ENCODE peak calls at places on chromosomes 7 and 10, in eight cellular contexts. X is transverse colon, R is SK-N-SH, Z is suprapubic skin, K is stomach, G is K562, H is ovary, J is GM12878. T is an unnamed sample. For H3K36me3, the result is how much of the 10 kb centered on the place peaks cover.

GRCh38 chr7:81462672-81463071 is 307.2 kb downstream of the HGF start:
- DNase-seq in R (no peak), H (no peak), X (no peak), G (no peak), Z (no peak), K (no peak), J (no peak), T (no peak)

GRCh38 chr10:67790534-67791408 is 47.2 kb downstream of the DNAJC12 start:
- DNase-seq in X (no peak), H (no peak), J (no peak), Z (no peak), G (no peak), K (no peak), R (no peak), T (no peak)

GRCh38 chr10:61140765-61141392 is 196.9 kb upstream of the RHOBTB1 start:
- DNase-seq in G (peak), K (peak), J (no peak), H (no peak), X (no peak), Z (no peak), R (peak), T (peak)

GRCh38 chr10:88897019-88897853 is 17.2 kb downstream of the STAMBPL1 start:
- DNase-seq in K (no peak), R (no peak), H (no peak), Z (no peak), X (peak), J (no peak), G (no peak), T (no peak)

GRCh38 chr7:55570218-55570873 is 2.0 kb downstream of the VOPP1 start:
- DNase-seq in H (no peak), Z (no peak), J (no peak), R (no peak), X (no peak), K (no peak), G (no peak), T (no peak)

GRCh38 chr7:22586101-22586805 is 86.3 kb upstream of the STEAP1B start:
- DNase-seq in K (no peak), J (no peak), Z (no peak), H (no peak), G (no peak), X (no peak), R (no peak), T (no peak)

GRCh38 chr7:143419880-143420279 is 11.2 kb upstream of the EPHA1 start:
- DNase-seq in G (no peak), Z (no peak), J (no peak), K (no peak), R (no peak), H (no peak), X (peak), T (no peak)

GRCh38 chr7:80107278-80107677 is 27.4 kb upstream of the GNAI1 start:
- DNase-seq in H (no peak), G (no peak), J (no peak), X (no peak), Z (no peak), R (no peak), K (no peak), T (no peak)

GRCh38 chr10:75187961-75188426 is 22.6 kb upstream of the VDAC2 start:
- DNase-seq in X (peak), G (peak), R (peak), Z (peak), J (peak), H (no peak), K (peak), T (no peak)

GRCh38 chr7:157541295-157541608 is 204.4 kb downstream of the DNAJB6 start:
- DNase-seq in X (no peak), G (no peak), Z (peak), H (no peak), J (no peak), R (no peak), K (no peak), T (peak)

GRCh38 chr7:55052726-55053431 is 34.1 kb downstream of the EGFR start:
- DNase-seq in H (no peak), Z (no peak), R (no peak), G (no peak), K (no peak), X (no peak), J (no peak), T (no peak)

GRCh38 chr7:34849163-34849960 is 187.9 kb downstream of the DPY19L1 start:
- DNase-seq in K (no peak), G (no peak), R (no peak), X (no peak), J (no peak), Z (no peak), H (no peak), T (no peak)

GRCh38 chr7:112459645-112460044 is 9.4 kb downstream of the IFRD1 start:
- DNase-seq in X (no peak), Z (no peak), R (no peak), K (no peak), H (no peak), J (no peak), G (no peak), T (no peak)
- H3K36me3 ChIP-seq in X (under half), Z (half or more), R (half or more), K (half or more), H (under half), J (under half), G (half or more), T (under half)

GRCh38 chr7:43294080-43294630 is 181.7 kb downstream of the HECW1 start:
- DNase-seq in R (no peak), G (no peak), K (no peak), Z (no peak), X (no peak), H (no peak), J (no peak), T (peak)
- H3K27ac ChIP-seq in R (no peak), G (no peak), K (no peak), Z (no peak), X (no peak), H (no peak), J (no peak), T (peak)

GRCh38 chr7:28125381-28126046 is 55.1 kb downstream of the JAZF1 start:
- DNase-seq in J (no peak), X (no peak), R (no peak), G (no peak), K (no peak), Z (no peak), H (peak), T (no peak)
- TF ChIP-seq EP300 in J (no peak), X (no peak), R (no peak), G (no peak), K (no peak), Z (no peak), H (no peak), T (no peak)

GRCh38 chr7:99452541-99452940 is 13.4 kb downstream of the ATP5MF start:
- DNase-seq in J (no peak), K (no peak), R (peak), H (no peak), G (no peak), X (no peak), Z (no peak), T (no peak)
- H3K36me3 ChIP-seq in J (under half), K (half or more), R (half or more), H (under half), G (half or more), X (under half), Z (half or more), T (under half)

GRCh38 chr10:4351723-4352565 is 474.1 kb upstream of the AKR1E2 start:
- DNase-seq in K (no peak), H (no peak), G (no peak), Z (no peak), R (no peak), X (no peak), J (no peak), T (no peak)

GRCh38 chr10:4353964-4354363 is 472.0 kb upstream of the AKR1E2 start:
- DNase-seq in Z (no peak), R (no peak), H (no peak), J (no peak), G (no peak), X (no peak), K (no peak), T (no peak)

GRCh38 chr10:4354382-4354812 is 471.6 kb upstream of the AKR1E2 start:
- DNase-seq in X (peak), K (no peak), Z (no peak), R (no peak), G (no peak), H (no peak), J (no peak), T (no peak)

GRCh38 chr10:4353059-4353655 is 472.9 kb upstream of the AKR1E2 start:
- DNase-seq in Z (no peak), G (no peak), K (no peak), X (no peak), R (no peak), H (no peak), J (no peak), T (no peak)

DNA sequence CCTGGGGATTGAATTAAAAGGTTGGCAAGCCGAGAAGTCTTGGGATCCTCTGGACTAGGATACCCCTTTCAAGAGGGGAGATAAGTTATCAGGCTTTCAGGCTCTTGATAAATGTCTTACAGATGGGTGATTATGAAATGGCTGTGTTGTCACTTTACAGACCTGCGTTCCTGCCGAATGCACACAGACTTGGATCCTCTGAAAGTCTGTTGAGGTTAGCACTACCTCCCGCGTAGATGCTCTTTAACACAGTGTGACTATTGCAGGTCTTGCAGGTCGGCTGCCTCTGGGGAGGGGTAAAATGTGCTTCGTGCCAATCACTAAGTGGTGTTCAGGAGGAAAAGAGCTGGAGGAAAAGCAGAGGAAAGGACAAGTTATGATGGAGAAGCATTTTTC is 473.4 kb upstream of the AKR1E2 start:
- DNase-seq in X (no peak), H (no peak), G (no peak), R (no peak), Z (no peak), K (no peak), J (no peak), T (peak)
- H3K27ac ChIP-seq in X (peak), H (no peak), G (no peak), R (peak), Z (no peak), K (peak), J (no peak), T (peak)

DNA sequence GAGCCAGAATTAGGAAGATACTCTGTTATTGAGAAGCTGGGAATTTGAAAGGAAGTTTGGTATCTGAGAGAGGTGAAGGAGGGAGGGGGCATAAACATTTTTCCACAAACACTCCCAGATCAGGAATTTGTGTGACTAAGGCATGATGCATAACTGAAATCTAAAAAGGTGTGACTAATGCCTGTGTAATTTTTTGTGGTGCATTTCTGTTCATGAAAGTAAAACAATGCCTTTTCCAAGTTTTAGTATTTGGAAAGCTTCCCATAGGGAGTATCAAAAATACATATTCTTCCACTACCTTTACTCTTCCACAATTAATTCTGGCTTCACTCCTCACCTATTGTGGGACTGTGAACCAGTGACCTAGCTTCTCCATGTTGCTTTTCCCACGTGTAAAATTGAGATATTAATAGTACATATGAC is 56.4 kb upstream of the CAV2 start:
- DNase-seq in R (peak), X (no peak), Z (no peak), K (no peak), G (no peak), J (no peak), H (no peak), T (no peak)
- TF ChIP-seq EP300 in R (peak), X (no peak), Z (no peak), K (no peak), G (no peak), J (no peak), H (no peak), T (no peak)

T was measured in sigmoid colon.